ENCODE peak calls at places on chromosome 9, in eight cellular contexts. K is heart right ventricle; T is CD8-positive, alpha-beta T cell; U is lower leg skin; O is adrenal gland; X is fibroblast of lung; N is choroid plexus epithelial cell; J is mammary epithelial cell. M is an unnamed sample.

GRCh38 chr9:117917873-117918272 is 213.7 kb downstream of the TLR4 start:
- DNase-seq in K (no peak), U (no peak), O (no peak), J (no peak), N (no peak), X (no peak), T (no peak), M (no peak)

GRCh38 chr9:108889649-108890067 is 27.6 kb downstream of the ACTL7A start:
- DNase-seq in J (peak), K (no peak), O (no peak), N (peak), T (no peak), U (no peak), X (peak), M (peak)

GRCh38 chr9:122265265-122265900 is 701 bp downstream of the MRRF start:
- DNase-seq in N (peak), T (no peak), J (peak), X (peak), U (no peak), O (peak), K (no peak), M (peak)

GRCh38 chr9:71769175-71770165 is 1.2 kb upstream of the CEMIP2 start:
- DNase-seq in J (peak), U (peak), K (peak), O (peak), T (peak), X (peak), N (no peak), M (peak)

GRCh38 chr9:13388157-13388556 is 108.7 kb upstream of the MPDZ start:
- DNase-seq in J (no peak), T (no peak), O (peak), K (no peak), N (peak), U (peak), X (peak), M (peak)

GRCh38 chr9:93033541-93033940 is 25.0 kb upstream of the SUSD3 start:
- DNase-seq in O (no peak), U (no peak), J (no peak), T (no peak), X (no peak), N (peak), K (no peak), M (no peak)

GRCh38 chr9:21081999-21082398 is 4.3 kb upstream of the IFNB1 start:
- DNase-seq in T (no peak), K (no peak), O (no peak), X (no peak), J (no peak), U (no peak), N (no peak), M (no peak)

GRCh38 chr9:297104-297794 is 82.6 kb downstream of the DOCK8 start:
- DNase-seq in J (peak), U (no peak), N (no peak), K (peak), O (peak), T (no peak), X (no peak), M (no peak)

GRCh38 chr9:127930298-127931091 is at the start of gene PIP5KL1:
- DNase-seq in O (peak), T (peak), N (peak), X (peak), J (peak), U (peak), K (peak), M (peak)

GRCh38 chr9:119074017-119074416 is 295.2 kb downstream of the BRINP1 start:
- DNase-seq in J (no peak), N (no peak), K (no peak), O (no peak), T (no peak), U (no peak), X (no peak), M (no peak)

GRCh38 chr9:135961811-135962695 is 880 bp upstream of the UBAC1 start:
- DNase-seq in U (no peak), K (no peak), J (no peak), T (no peak), X (no peak), O (no peak), N (no peak), M (no peak)
- H3K4me3 ChIP-seq in U (no peak), K (no peak), J (no peak), T (no peak), X (peak), O (no peak), N (no peak), M (no peak)

DNA sequence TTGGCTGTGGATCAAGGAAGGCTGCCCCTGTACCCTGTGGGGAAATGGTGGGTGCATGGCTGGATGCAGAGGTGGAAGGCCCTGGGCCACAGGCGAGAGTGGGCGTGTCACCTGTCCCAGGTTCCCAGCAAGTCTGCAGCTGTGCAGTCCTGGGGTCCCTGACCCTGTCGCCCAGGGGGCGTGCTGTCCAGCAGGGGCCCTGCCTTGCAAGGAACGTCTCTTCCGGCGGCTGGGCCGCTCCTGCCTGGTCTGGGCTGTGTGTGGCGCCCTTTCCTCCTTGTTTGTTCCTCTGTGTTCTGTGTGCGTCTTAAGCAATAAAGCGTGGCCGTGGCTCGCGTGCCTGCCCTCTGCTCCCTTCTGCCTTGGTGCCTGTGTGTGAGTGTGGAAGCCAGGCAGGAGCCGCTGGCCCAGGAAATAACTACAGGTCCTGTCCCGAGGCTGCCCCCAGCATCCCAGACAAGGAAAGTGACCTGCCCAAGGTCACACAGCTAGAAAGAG is 8.4 kb downstream of the SLC2A6 start:
- DNase-seq in N (no peak), O (no peak), T (no peak), U (no peak), X (no peak), K (no peak), J (no peak), M (no peak)
- TF ChIP-seq CTCF in N (no peak), O (no peak), T (no peak), U (no peak), X (no peak), K (no peak), J (no peak), M (no peak)

DNA sequence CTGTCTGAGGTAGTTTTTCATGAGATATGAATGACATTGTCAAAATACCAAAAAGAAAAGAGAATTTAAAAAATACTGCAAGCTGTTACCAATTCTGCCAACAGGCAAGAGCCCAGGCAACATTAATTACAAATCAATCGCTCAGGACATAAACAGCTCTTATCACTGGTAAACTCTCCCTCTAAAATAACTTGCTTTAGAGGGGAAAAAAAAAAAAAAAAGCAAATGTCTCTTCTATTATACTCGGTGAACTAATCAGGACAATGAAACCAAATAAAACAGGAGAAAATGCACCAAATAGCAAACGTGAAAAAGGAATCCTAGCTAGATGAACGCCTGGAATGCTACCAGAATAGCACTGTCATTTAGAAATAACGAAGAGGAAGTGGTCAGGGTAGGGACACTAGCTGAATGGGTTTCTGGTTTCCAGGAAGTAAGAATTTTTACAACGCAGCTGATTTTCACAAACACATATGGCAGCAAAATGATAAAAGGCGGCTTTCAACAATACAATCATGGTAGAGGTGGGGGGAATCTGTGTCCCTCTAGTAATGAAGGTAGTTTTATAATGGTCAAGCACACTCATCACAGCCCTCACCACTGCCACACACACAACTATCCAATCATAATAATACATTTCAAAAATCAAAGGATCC is 94.9 kb downstream of the DENND1A start:
- DNase-seq in J (no peak), T (no peak), K (peak), N (peak), U (no peak), X (peak), O (peak), M (peak)
- H3K4me3 ChIP-seq in J (no peak), T (no peak), K (peak), N (peak), U (no peak), X (peak), O (no peak), M (no peak)

DNA sequence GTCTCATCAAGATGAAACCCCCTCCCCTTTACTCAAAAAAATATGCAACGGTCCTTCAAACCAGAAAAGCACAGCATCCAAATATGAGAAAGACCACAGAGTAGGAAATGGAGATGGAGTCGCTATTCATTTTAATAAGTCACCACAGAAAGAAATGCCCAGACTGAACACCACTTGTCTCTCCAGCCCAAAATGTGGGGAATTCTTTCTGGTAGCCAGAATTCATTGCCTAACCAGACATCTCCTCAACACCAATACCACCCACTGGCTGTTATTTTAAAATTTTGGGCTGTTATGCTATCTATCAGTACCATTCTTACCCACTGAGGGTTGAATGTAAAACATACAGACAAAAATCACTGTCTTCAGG is 100.1 kb downstream of the SUSD1 start:
- DNase-seq in N (no peak), U (no peak), K (no peak), T (no peak), X (no peak), O (no peak), J (no peak), M (no peak)
- TF ChIP-seq CTCF in N (no peak), U (no peak), K (no peak), T (no peak), X (no peak), O (no peak), J (no peak), M (no peak)

GRCh38 chr9:4927043-4927471 is 58.0 kb upstream of the JAK2 start:
- DNase-seq in J (no peak), T (no peak), N (no peak), K (no peak), X (no peak), O (no peak), U (no peak), M (peak)
- H3K4me3 ChIP-seq in J (no peak), T (no peak), N (peak), K (no peak), X (no peak), O (no peak), U (no peak), M (no peak)

DNA sequence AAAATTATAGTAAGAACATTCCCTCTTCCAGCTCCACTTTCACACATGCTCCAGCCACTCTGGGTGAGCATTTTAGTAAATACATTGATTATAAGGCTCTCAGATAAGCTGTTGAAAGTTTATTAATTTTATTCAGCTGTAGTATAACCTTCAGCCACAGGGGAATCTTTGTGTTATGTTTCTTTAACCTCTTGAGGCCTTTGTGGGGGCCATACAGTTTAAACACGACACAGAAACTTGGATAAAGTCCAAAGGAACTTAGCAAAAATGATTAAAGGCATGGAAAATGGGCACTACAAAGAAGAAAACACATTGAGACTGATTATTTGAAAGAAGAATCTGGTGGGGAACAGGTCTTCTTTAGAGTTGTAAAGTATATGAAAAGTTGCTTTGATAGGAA is 70.2 kb downstream of the AOPEP start:
- DNase-seq in U (no peak), T (no peak), N (peak), K (no peak), J (no peak), O (no peak), X (peak), M (no peak)
- TF ChIP-seq CTCF in U (no peak), T (no peak), N (no peak), K (no peak), J (no peak), O (no peak), X (no peak), M (no peak)

GRCh38 chr9:87671478-87671877 is 54.4 kb upstream of the CTSL start:
- DNase-seq in X (no peak), N (no peak), J (no peak), O (no peak), T (no peak), K (no peak), U (peak), M (no peak)
- H3K4me3 ChIP-seq in X (no peak), N (no peak), J (no peak), O (no peak), T (no peak), K (no peak), U (no peak), M (no peak)

DNA sequence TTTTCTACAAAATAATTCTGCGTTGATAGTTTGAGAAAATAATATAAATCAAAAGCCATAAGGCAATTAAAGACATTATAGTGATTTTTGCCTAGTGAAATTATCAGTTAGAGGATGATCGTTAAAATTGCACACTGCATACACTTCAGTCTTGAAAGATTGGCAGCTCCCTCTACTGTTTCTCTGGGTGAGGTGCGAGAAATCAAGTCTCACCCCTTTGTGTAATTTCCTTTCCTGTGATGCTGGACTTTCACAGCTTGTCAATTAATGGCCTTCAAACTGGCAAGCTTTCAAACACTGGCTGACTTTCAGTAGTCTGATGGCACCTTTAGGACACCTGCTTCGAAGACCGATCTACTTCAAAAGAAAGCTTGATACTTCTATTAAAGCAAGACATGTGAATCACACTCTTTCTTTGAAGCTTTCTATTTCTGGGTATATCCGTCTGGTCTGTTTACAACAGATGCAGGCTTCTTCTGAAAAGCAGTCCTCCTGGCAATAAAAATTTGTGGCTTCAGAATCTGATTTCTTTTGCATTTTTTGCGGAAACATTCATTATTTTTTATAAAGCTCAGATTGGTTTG is 706.8 kb upstream of the PTPRD start:
- DNase-seq in U (no peak), K (no peak), X (peak), O (no peak), N (peak), T (no peak), J (no peak), M (peak)
- TF ChIP-seq CTCF in U (no peak), K (no peak), X (no peak), O (no peak), N (peak), T (no peak), J (peak), M (peak)

DNA sequence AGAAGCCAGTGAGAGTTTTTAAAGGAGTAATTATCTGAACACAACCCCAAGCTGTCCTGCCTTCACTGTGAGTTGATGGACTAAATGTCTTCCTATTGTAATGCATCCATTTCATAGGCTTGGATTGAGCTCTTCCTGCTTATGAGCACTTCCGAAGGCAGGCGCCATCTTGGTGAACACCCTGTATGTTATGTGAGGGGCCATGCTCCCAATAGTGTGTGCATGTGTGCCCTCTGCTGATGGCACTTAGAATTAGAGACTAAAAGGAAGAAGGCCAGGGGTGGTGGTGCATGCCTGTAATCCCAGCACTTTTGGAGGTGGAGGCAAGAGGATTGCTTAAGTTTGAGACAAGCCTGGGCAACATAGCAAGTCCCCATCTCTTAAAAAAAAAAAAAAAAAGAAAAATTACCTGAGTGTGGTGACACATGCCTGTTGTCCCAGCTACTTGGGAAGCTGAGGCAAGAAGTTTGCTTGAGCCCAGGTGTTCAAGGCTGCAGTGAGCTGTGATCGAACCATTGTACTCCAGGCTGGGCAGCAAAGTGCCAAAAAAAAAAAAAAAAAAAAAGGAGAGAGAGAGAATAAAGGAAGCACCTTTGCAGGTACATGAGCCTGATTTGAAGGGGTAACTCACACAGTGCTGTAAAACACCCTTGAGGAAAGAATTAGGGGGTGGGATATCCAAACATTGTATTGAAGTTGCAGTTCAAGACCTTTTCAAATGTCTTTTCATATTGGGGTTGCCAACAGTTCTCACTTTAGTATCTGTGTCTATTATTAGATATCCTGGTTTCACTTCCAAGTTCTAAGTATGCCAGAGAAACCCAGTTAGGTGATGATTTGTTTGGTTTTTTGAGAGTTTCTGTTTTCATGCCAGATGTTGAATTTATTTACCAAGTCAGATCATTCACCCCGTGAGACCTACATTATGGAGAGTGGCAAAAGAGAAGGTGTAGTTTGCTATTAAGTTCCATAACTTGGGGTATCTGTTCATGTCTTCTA is 64.8 kb downstream of the C9orf152 start:
- DNase-seq in J (no peak), X (no peak), K (no peak), T (no peak), N (peak), U (no peak), O (no peak), M (peak)
- H3K4me3 ChIP-seq in J (no peak), X (no peak), K (no peak), T (no peak), N (no peak), U (no peak), O (no peak), M (no peak)

GRCh38 chr9:22813520-22813919 is 366.9 kb downstream of the DMRTA1 start:
- DNase-seq in N (peak), X (peak), J (peak), U (no peak), T (no peak), K (no peak), O (no peak), M (no peak)
- TF ChIP-seq CTCF in N (no peak), X (peak), J (peak), U (no peak), T (no peak), K (no peak), O (no peak), M (no peak)

M was measured in cardiac fibroblast.